ENCODE peak calls at places on chromosomes 5 and 9, in nine cellular contexts. One of them, this sample, is unnamed.

GRCh38 chr5:100479079-100479688 is 56.0 kb upstream of the FAM174A start:
- DNase-seq in nephron progenitor cell: no peak
- DNase-seq in ELF-1: peak
- DNase-seq in spleen: no peak
- DNase-seq in activated CD8-positive, alpha-beta memory T cell treated with anti-CD3 and anti-CD28 coated beads for 4 hours: no peak
- DNase-seq in vagina: no peak
- DNase-seq in CD4-positive, alpha-beta memory T cell: no peak
- DNase-seq in stimulated activated CD4-positive, alpha-beta T cell treated with anti-CD3 and anti-CD28 coated beads, Interleukin-4, amount 100 ng/mL, for 48 hours: no peak
- DNase-seq in Daoy: no peak
- DNase-seq in this sample: peak

GRCh38 chr9:17216011-17216410 is 81.2 kb downstream of the CNTLN start:
- DNase-seq in vagina: no peak
- DNase-seq in stimulated activated CD4-positive, alpha-beta T cell treated with anti-CD3 and anti-CD28 coated beads, Interleukin-4, amount 100 ng/mL, for 48 hours: no peak
- DNase-seq in nephron progenitor cell: no peak
- DNase-seq in activated CD8-positive, alpha-beta memory T cell treated with anti-CD3 and anti-CD28 coated beads for 4 hours: no peak
- DNase-seq in CD4-positive, alpha-beta memory T cell: no peak
- DNase-seq in ELF-1: no peak
- DNase-seq in Daoy: no peak
- DNase-seq in spleen: no peak
- DNase-seq in this sample: no peak

GRCh38 chr5:116573617-116574431 is 799 bp downstream of the SEMA6A start:
- DNase-seq in activated CD8-positive, alpha-beta memory T cell treated with anti-CD3 and anti-CD28 coated beads for 4 hours: no peak
- DNase-seq in CD4-positive, alpha-beta memory T cell: no peak
- DNase-seq in ELF-1: peak
- DNase-seq in Daoy: peak
- DNase-seq in vagina: no peak
- DNase-seq in spleen: peak
- DNase-seq in stimulated activated CD4-positive, alpha-beta T cell treated with anti-CD3 and anti-CD28 coated beads, Interleukin-4, amount 100 ng/mL, for 48 hours: no peak
- DNase-seq in nephron progenitor cell: peak
- DNase-seq in this sample: no peak

GRCh38 chr5:59358497-59358896 is 535.0 kb downstream of the PDE4D start:
- DNase-seq in nephron progenitor cell: peak
- DNase-seq in CD4-positive, alpha-beta memory T cell: no peak
- DNase-seq in stimulated activated CD4-positive, alpha-beta T cell treated with anti-CD3 and anti-CD28 coated beads, Interleukin-4, amount 100 ng/mL, for 48 hours: no peak
- DNase-seq in ELF-1: peak
- DNase-seq in Daoy: peak
- DNase-seq in activated CD8-positive, alpha-beta memory T cell treated with anti-CD3 and anti-CD28 coated beads for 4 hours: no peak
- DNase-seq in spleen: no peak
- DNase-seq in vagina: no peak
- DNase-seq in this sample: no peak

GRCh38 chr5:171418982-171419662 is at the start of gene FGF18:
- DNase-seq in CD4-positive, alpha-beta memory T cell: peak
- DNase-seq in nephron progenitor cell: peak
- DNase-seq in spleen: peak
- DNase-seq in vagina: no peak
- DNase-seq in activated CD8-positive, alpha-beta memory T cell treated with anti-CD3 and anti-CD28 coated beads for 4 hours: no peak
- DNase-seq in ELF-1: peak
- DNase-seq in Daoy: peak
- DNase-seq in stimulated activated CD4-positive, alpha-beta T cell treated with anti-CD3 and anti-CD28 coated beads, Interleukin-4, amount 100 ng/mL, for 48 hours: peak
- DNase-seq in this sample: no peak

GRCh38 chr9:96072930-96073329 is 197.4 kb downstream of the ERCC6L2 start:
- DNase-seq in vagina: no peak
- DNase-seq in CD4-positive, alpha-beta memory T cell: no peak
- DNase-seq in activated CD8-positive, alpha-beta memory T cell treated with anti-CD3 and anti-CD28 coated beads for 4 hours: no peak
- DNase-seq in ELF-1: no peak
- DNase-seq in Daoy: no peak
- DNase-seq in stimulated activated CD4-positive, alpha-beta T cell treated with anti-CD3 and anti-CD28 coated beads, Interleukin-4, amount 100 ng/mL, for 48 hours: no peak
- DNase-seq in spleen: no peak
- DNase-seq in nephron progenitor cell: no peak
- DNase-seq in this sample: no peak

GRCh38 chr5:181063514-181063913 is 23.4 kb downstream of the BTNL9 start:
- DNase-seq in ELF-1: no peak
- DNase-seq in nephron progenitor cell: no peak
- DNase-seq in stimulated activated CD4-positive, alpha-beta T cell treated with anti-CD3 and anti-CD28 coated beads, Interleukin-4, amount 100 ng/mL, for 48 hours: no peak
- DNase-seq in CD4-positive, alpha-beta memory T cell: no peak
- DNase-seq in vagina: no peak
- DNase-seq in spleen: no peak
- DNase-seq in activated CD8-positive, alpha-beta memory T cell treated with anti-CD3 and anti-CD28 coated beads for 4 hours: no peak
- DNase-seq in Daoy: peak
- DNase-seq in this sample: no peak

GRCh38 chr5:88778736-88779135 is 104.2 kb downstream of the MEF2C start:
- DNase-seq in stimulated activated CD4-positive, alpha-beta T cell treated with anti-CD3 and anti-CD28 coated beads, Interleukin-4, amount 100 ng/mL, for 48 hours: no peak
- DNase-seq in activated CD8-positive, alpha-beta memory T cell treated with anti-CD3 and anti-CD28 coated beads for 4 hours: no peak
- DNase-seq in ELF-1: no peak
- DNase-seq in CD4-positive, alpha-beta memory T cell: no peak
- DNase-seq in spleen: no peak
- DNase-seq in Daoy: peak
- DNase-seq in nephron progenitor cell: no peak
- DNase-seq in vagina: no peak
- DNase-seq in this sample: no peak

GRCh38 chr9:76634356-76635054 is 129.7 kb upstream of the PCA3 start:
- DNase-seq in CD4-positive, alpha-beta memory T cell: no peak
- DNase-seq in ELF-1: no peak
- DNase-seq in vagina: no peak
- DNase-seq in Daoy: no peak
- DNase-seq in activated CD8-positive, alpha-beta memory T cell treated with anti-CD3 and anti-CD28 coated beads for 4 hours: no peak
- DNase-seq in stimulated activated CD4-positive, alpha-beta T cell treated with anti-CD3 and anti-CD28 coated beads, Interleukin-4, amount 100 ng/mL, for 48 hours: no peak
- DNase-seq in nephron progenitor cell: no peak
- DNase-seq in spleen: no peak
- DNase-seq in this sample: no peak

GRCh38 chr9:135644631-135645218 is 5.4 kb upstream of the GLT6D1 start:
- DNase-seq in stimulated activated CD4-positive, alpha-beta T cell treated with anti-CD3 and anti-CD28 coated beads, Interleukin-4, amount 100 ng/mL, for 48 hours: no peak
- DNase-seq in vagina: peak
- DNase-seq in spleen: no peak
- DNase-seq in activated CD8-positive, alpha-beta memory T cell treated with anti-CD3 and anti-CD28 coated beads for 4 hours: no peak
- DNase-seq in Daoy: no peak
- DNase-seq in ELF-1: no peak
- DNase-seq in nephron progenitor cell: no peak
- DNase-seq in CD4-positive, alpha-beta memory T cell: no peak
- DNase-seq in this sample: no peak

GRCh38 chr5:135019314-135019713 is 14.7 kb downstream of the PITX1 start:
- DNase-seq in stimulated activated CD4-positive, alpha-beta T cell treated with anti-CD3 and anti-CD28 coated beads, Interleukin-4, amount 100 ng/mL, for 48 hours: no peak
- DNase-seq in nephron progenitor cell: no peak
- DNase-seq in ELF-1: no peak
- DNase-seq in spleen: peak
- DNase-seq in vagina: no peak
- DNase-seq in Daoy: no peak
- DNase-seq in activated CD8-positive, alpha-beta memory T cell treated with anti-CD3 and anti-CD28 coated beads for 4 hours: no peak
- DNase-seq in CD4-positive, alpha-beta memory T cell: no peak
- DNase-seq in this sample: no peak

GRCh38 chr5:43193952-43194321 is 1.9 kb downstream of the NIM1K start:
- DNase-seq in nephron progenitor cell: no peak
- DNase-seq in vagina: no peak
- DNase-seq in ELF-1: peak
- DNase-seq in CD4-positive, alpha-beta memory T cell: no peak
- DNase-seq in spleen: no peak
- DNase-seq in activated CD8-positive, alpha-beta memory T cell treated with anti-CD3 and anti-CD28 coated beads for 4 hours: no peak
- DNase-seq in Daoy: no peak
- DNase-seq in stimulated activated CD4-positive, alpha-beta T cell treated with anti-CD3 and anti-CD28 coated beads, Interleukin-4, amount 100 ng/mL, for 48 hours: no peak
- DNase-seq in this sample: no peak

GRCh38 chr5:99034336-99034735 is 105.5 kb upstream of the CHD1 start:
- DNase-seq in spleen: no peak
- DNase-seq in CD4-positive, alpha-beta memory T cell: no peak
- DNase-seq in ELF-1: no peak
- DNase-seq in vagina: no peak
- DNase-seq in Daoy: peak
- DNase-seq in activated CD8-positive, alpha-beta memory T cell treated with anti-CD3 and anti-CD28 coated beads for 4 hours: no peak
- DNase-seq in nephron progenitor cell: no peak
- DNase-seq in stimulated activated CD4-positive, alpha-beta T cell treated with anti-CD3 and anti-CD28 coated beads, Interleukin-4, amount 100 ng/mL, for 48 hours: no peak
- DNase-seq in this sample: no peak

GRCh38 chr5:1763960-1764605 is 35.6 kb downstream of the MRPL36 start:
- DNase-seq in CD4-positive, alpha-beta memory T cell: no peak
- DNase-seq in ELF-1: no peak
- DNase-seq in activated CD8-positive, alpha-beta memory T cell treated with anti-CD3 and anti-CD28 coated beads for 4 hours: no peak
- DNase-seq in vagina: no peak
- DNase-seq in nephron progenitor cell: no peak
- DNase-seq in Daoy: no peak
- DNase-seq in spleen: peak
- DNase-seq in stimulated activated CD4-positive, alpha-beta T cell treated with anti-CD3 and anti-CD28 coated beads, Interleukin-4, amount 100 ng/mL, for 48 hours: no peak
- DNase-seq in this sample: no peak

GRCh38 chr9:115264333-115264732 is 146.4 kb upstream of the TNC start:
- DNase-seq in activated CD8-positive, alpha-beta memory T cell treated with anti-CD3 and anti-CD28 coated beads for 4 hours: no peak
- DNase-seq in vagina: no peak
- DNase-seq in ELF-1: no peak
- DNase-seq in CD4-positive, alpha-beta memory T cell: no peak
- DNase-seq in spleen: no peak
- DNase-seq in stimulated activated CD4-positive, alpha-beta T cell treated with anti-CD3 and anti-CD28 coated beads, Interleukin-4, amount 100 ng/mL, for 48 hours: no peak
- DNase-seq in Daoy: peak
- DNase-seq in nephron progenitor cell: no peak
- DNase-seq in this sample: no peak

GRCh38 chr9:93301911-93302525 is 118.1 kb downstream of the WNK2 start:
- DNase-seq in activated CD8-positive, alpha-beta memory T cell treated with anti-CD3 and anti-CD28 coated beads for 4 hours: no peak
- DNase-seq in CD4-positive, alpha-beta memory T cell: no peak
- DNase-seq in vagina: peak
- DNase-seq in ELF-1: no peak
- DNase-seq in stimulated activated CD4-positive, alpha-beta T cell treated with anti-CD3 and anti-CD28 coated beads, Interleukin-4, amount 100 ng/mL, for 48 hours: no peak
- DNase-seq in Daoy: no peak
- DNase-seq in spleen: peak
- DNase-seq in nephron progenitor cell: no peak
- DNase-seq in this sample: no peak

GRCh38 chr9:95588724-95589282 is 72.0 kb upstream of the PTCH1 start:
- DNase-seq in Daoy: no peak
- DNase-seq in nephron progenitor cell: no peak
- DNase-seq in stimulated activated CD4-positive, alpha-beta T cell treated with anti-CD3 and anti-CD28 coated beads, Interleukin-4, amount 100 ng/mL, for 48 hours: no peak
- DNase-seq in spleen: no peak
- DNase-seq in CD4-positive, alpha-beta memory T cell: no peak
- DNase-seq in ELF-1: no peak
- DNase-seq in vagina: no peak
- DNase-seq in activated CD8-positive, alpha-beta memory T cell treated with anti-CD3 and anti-CD28 coated beads for 4 hours: no peak
- DNase-seq in this sample: no peak

GRCh38 chr5:132905938-132906337 is 32.5 kb downstream of the LEAP2 start:
- DNase-seq in spleen: no peak
- DNase-seq in nephron progenitor cell: no peak
- DNase-seq in CD4-positive, alpha-beta memory T cell: no peak
- DNase-seq in Daoy: no peak
- DNase-seq in ELF-1: no peak
- DNase-seq in activated CD8-positive, alpha-beta memory T cell treated with anti-CD3 and anti-CD28 coated beads for 4 hours: no peak
- DNase-seq in vagina: no peak
- DNase-seq in stimulated activated CD4-positive, alpha-beta T cell treated with anti-CD3 and anti-CD28 coated beads, Interleukin-4, amount 100 ng/mL, for 48 hours: no peak
- DNase-seq in this sample: no peak

GRCh38 chr9:131140550-131140949 is 15.2 kb downstream of the NUP214 start:
- DNase-seq in stimulated activated CD4-positive, alpha-beta T cell treated with anti-CD3 and anti-CD28 coated beads, Interleukin-4, amount 100 ng/mL, for 48 hours: no peak
- DNase-seq in ELF-1: no peak
- DNase-seq in vagina: no peak
- DNase-seq in CD4-positive, alpha-beta memory T cell: no peak
- DNase-seq in spleen: no peak
- DNase-seq in nephron progenitor cell: no peak
- DNase-seq in Daoy: no peak
- DNase-seq in activated CD8-positive, alpha-beta memory T cell treated with anti-CD3 and anti-CD28 coated beads for 4 hours: no peak
- DNase-seq in this sample: no peak

GRCh38 chr9:123679330-123679987 is 250.5 kb downstream of the DENND1A start:
- DNase-seq in activated CD8-positive, alpha-beta memory T cell treated with anti-CD3 and anti-CD28 coated beads for 4 hours: no peak
- DNase-seq in vagina: no peak
- DNase-seq in nephron progenitor cell: no peak
- DNase-seq in Daoy: no peak
- DNase-seq in ELF-1: no peak
- DNase-seq in CD4-positive, alpha-beta memory T cell: no peak
- DNase-seq in stimulated activated CD4-positive, alpha-beta T cell treated with anti-CD3 and anti-CD28 coated beads, Interleukin-4, amount 100 ng/mL, for 48 hours: no peak
- DNase-seq in spleen: peak
- DNase-seq in this sample: no peak

This sample was measured in naive thymus-derived CD4-positive, alpha-beta T cell.